ENCODE peak calls at places on chromosomes 7 and 10, in four cellular contexts. C, R, X and Q are unnamed samples.

GRCh38 chr10:50326757-50327701 is 75.7 kb upstream of the ASAH2 start:
- DNase-seq in C (peak), X (no peak), R (no peak), Q (no peak)

GRCh38 chr10:63637833-63638443 is 116.7 kb downstream of the REEP3 start:
- DNase-seq in R (no peak), X (no peak), C (peak), Q (no peak)

GRCh38 chr7:116595063-116595462 is 70.2 kb downstream of the CAV1 start:
- DNase-seq in C (no peak), R (no peak), X (no peak), Q (no peak)

GRCh38 chr7:96558530-96558929 is 151.1 kb downstream of the SEM1 start:
- DNase-seq in C (no peak), X (no peak), R (no peak), Q (no peak)

GRCh38 chr7:51645707-51646298 is 329.2 kb upstream of the COBL start:
- DNase-seq in C (no peak), X (no peak), R (no peak), Q (no peak)

GRCh38 chr10:26721561-26721960 is 24.1 kb downstream of the PDSS1 start:
- DNase-seq in R (no peak), X (no peak), C (no peak), Q (no peak)

GRCh38 chr7:27520828-27521790 is 141.6 kb downstream of the HIBADH start:
- DNase-seq in C (no peak), R (no peak), X (no peak), Q (no peak)

GRCh38 chr10:111707066-111707465 is 476.5 kb downstream of the GPAM start:
- DNase-seq in R (no peak), X (no peak), C (no peak), Q (no peak)

GRCh38 chr7:8441106-8441590 is 7.7 kb downstream of the NXPH1 start:
- DNase-seq in C (no peak), X (no peak), R (no peak), Q (no peak)

GRCh38 chr7:134514106-134514505 is 13.3 kb upstream of the AKR1B10 start:
- DNase-seq in R (no peak), X (no peak), C (no peak), Q (no peak)

GRCh38 chr10:11322698-11323097 is 288.8 kb downstream of the USP6NL start:
- DNase-seq in R (no peak), X (no peak), C (no peak), Q (no peak)

GRCh38 chr7:23216021-23216420 is 30.6 kb upstream of the GPNMB start:
- DNase-seq in C (no peak), X (no peak), R (no peak), Q (no peak)

GRCh38 chr10:132263866-132264265 is 43.9 kb downstream of the STK32C start:
- DNase-seq in C (no peak), R (peak), X (no peak), Q (no peak)

GRCh38 chr10:14583252-14583651 is 191.4 kb downstream of the FAM107B start:
- DNase-seq in X (no peak), C (no peak), R (no peak), Q (no peak)

GRCh38 chr7:50185188-50185587 is 92.1 kb upstream of the ZPBP start:
- DNase-seq in X (no peak), C (no peak), R (no peak), Q (no peak)

GRCh38 chr7:27244488-27245123 is 2.0 kb downstream of the EVX1 start:
- DNase-seq in C (no peak), R (no peak), X (no peak), Q (no peak)

GRCh38 chr10:68813554-68813953 is 13.8 kb upstream of the STOX1 start:
- DNase-seq in R (no peak), X (no peak), C (no peak), Q (no peak)

GRCh38 chr7:135859548-135859947 is 110.9 kb upstream of the FAM180A start:
- DNase-seq in X (no peak), C (no peak), R (no peak), Q (no peak)

GRCh38 chr10:130802301-130802700 is 509.2 kb downstream of the TCERG1L start:
- DNase-seq in C (no peak), R (no peak), X (no peak), Q (no peak)

GRCh38 chr7:136887317-136887716 is 18.9 kb downstream of the CHRM2 start:
- DNase-seq in R (no peak), X (no peak), C (no peak), Q (no peak)

GRCh38 chr10:132848306-132848705 is 62.4 kb upstream of the NKX6-2 start:
- DNase-seq in R (peak), C (peak), X (no peak), Q (no peak)

GRCh38 chr7:142391191-142391992 is 133.5 kb upstream of the PRSS58 start:
- DNase-seq in R (no peak), X (no peak), C (peak), Q (no peak)

GRCh38 chr7:112272921-112273561 is 66.5 kb downstream of the ZNF277 start:
- DNase-seq in X (no peak), C (no peak), R (no peak), Q (no peak)

GRCh38 chr7:116692599-116693308 is 20.8 kb downstream of the MET start:
- DNase-seq in X (no peak), C (no peak), R (no peak), Q (no peak)

GRCh38 chr10:63633677-63634487 is 112.7 kb downstream of the REEP3 start:
- DNase-seq in C (peak), X (no peak), R (peak), Q (peak)

GRCh38 chr10:58963723-58964124 is 212.7 kb upstream of the PHYHIPL start:
- DNase-seq in X (no peak), C (no peak), R (no peak), Q (peak)

GRCh38 chr7:102049765-102050164 is 232.3 kb downstream of the CUX1 start:
- DNase-seq in C (no peak), R (no peak), X (no peak), Q (no peak)

GRCh38 chr7:102055181-102055976 is 231.3 kb upstream of the SH2B2 start:
- DNase-seq in X (no peak), C (no peak), R (no peak), Q (no peak)

GRCh38 chr7:102046373-102047117 is 229.1 kb downstream of the CUX1 start:
- DNase-seq in X (no peak), C (no peak), R (no peak), Q (no peak)

GRCh38 chr7:102047167-102047566 is 229.7 kb downstream of the CUX1 start:
- DNase-seq in X (no peak), C (no peak), R (no peak), Q (no peak)

DNA sequence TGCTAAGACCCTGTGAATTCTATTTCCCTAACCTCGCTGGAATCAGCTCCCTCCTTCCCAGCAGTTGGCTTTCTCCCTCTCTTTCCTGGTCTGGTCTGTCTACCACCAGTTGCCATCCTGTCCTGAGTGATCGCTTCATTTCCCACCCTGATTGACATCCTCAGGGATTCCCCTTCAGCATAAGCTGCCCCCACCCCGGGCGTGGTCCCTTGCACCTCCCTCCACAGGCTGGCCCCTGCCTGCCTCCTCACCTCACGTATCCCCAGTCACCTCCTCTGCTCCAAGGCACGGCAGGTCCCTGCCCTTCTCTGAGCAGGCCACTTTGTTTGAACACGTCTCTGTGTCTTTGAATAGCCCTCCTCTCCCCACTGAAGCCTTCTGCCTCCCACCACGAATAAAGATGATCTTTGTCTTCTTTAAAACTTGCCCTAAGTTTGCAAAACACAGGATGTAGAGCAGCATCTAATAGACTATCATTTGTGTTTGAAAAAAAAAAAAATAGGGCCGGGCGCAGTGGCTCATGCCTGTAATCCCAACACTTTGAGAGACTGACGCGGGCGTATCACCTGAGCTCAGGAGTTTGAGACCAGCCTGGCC is 233.5 kb downstream of the CUX1 start:
- DNase-seq in X (no peak), C (no peak), R (no peak), Q (no peak)
- TF ChIP-seq NFIC in X (no peak), C (no peak), R (no peak), Q (no peak)

GRCh38 chr10:86440874-86441838 is 74.6 kb upstream of the GRID1 start:
- DNase-seq in X (no peak), R (no peak), C (no peak), Q (peak)
- TF ChIP-seq NFIC in X (no peak), R (no peak), C (no peak), Q (peak)

GRCh38 chr7:1050254-1050906 is 6.0 kb downstream of the GPR146 start:
- DNase-seq in R (no peak), X (no peak), C (no peak), Q (no peak)
- TF ChIP-seq NFIC in R (no peak), X (no peak), C (no peak), Q (no peak)

GRCh38 chr10:51896849-51897248 is 197.5 kb upstream of the CSTF2T start:
- DNase-seq in C (no peak), X (no peak), R (no peak), Q (no peak)

GRCh38 chr10:51894752-51895151 is 195.4 kb upstream of the CSTF2T start:
- DNase-seq in C (no peak), X (no peak), R (no peak), Q (no peak)

GRCh38 chr10:51892965-51893658 is 193.7 kb upstream of the CSTF2T start:
- DNase-seq in X (no peak), C (no peak), R (peak), Q (peak)

GRCh38 chr10:51897560-51897959 is 198.2 kb upstream of the CSTF2T start:
- DNase-seq in X (no peak), R (no peak), C (no peak), Q (no peak)

GRCh38 chr10:51895209-51895608 is 195.8 kb upstream of the CSTF2T start:
- DNase-seq in R (no peak), X (no peak), C (no peak), Q (no peak)
- TF ChIP-seq NFIC in R (no peak), X (no peak), C (no peak), Q (no peak)

GRCh38 chr7:19675816-19676215 is 33.0 kb downstream of the POLR1F start:
- DNase-seq in R (no peak), X (no peak), C (no peak), Q (no peak)
- TF ChIP-seq NFIC in R (no peak), X (no peak), C (no peak), Q (no peak)

GRCh38 chr7:151688236-151688780 is 168.6 kb upstream of the RHEB start:
- DNase-seq in C (no peak), R (no peak), X (no peak), Q (no peak)
- TF ChIP-seq NFIC in C (no peak), R (no peak), X (no peak), Q (no peak)

GRCh38 chr10:88974012-88974411 is 16.6 kb upstream of the FAS start:
- DNase-seq in R (no peak), C (no peak), X (no peak), Q (no peak)
- TF ChIP-seq NFIC in R (peak), C (no peak), X (no peak), Q (no peak)

DNA sequence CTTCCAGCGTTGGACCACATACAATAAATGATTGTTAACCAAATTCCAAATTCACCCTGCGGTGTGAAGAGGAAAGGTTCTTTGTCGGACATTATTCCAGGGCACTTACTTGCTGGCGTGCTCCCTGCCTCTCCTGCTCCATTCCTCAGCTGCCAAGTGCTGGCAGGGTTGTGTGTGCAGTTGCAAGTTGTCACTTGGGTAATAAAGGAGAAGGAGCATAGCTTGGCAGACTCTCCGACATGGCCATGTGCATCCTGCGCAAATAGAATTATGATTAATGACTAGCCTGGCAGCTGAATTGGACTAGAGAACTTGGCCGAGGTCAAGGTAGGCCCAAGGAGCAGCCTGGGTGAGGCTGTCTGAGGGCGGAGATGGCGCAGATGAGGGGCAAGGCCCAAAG is 92.3 kb upstream of the ELMO1 start:
- DNase-seq in R (no peak), X (no peak), C (no peak), Q (no peak)
- TF ChIP-seq NFIC in R (no peak), X (no peak), C (no peak), Q (no peak)